ENCODE peak calls at places on chromosomes 1 and 21, in nine cellular contexts. G is pancreas; A is stomach; S is body of pancreas; E is ovary; R is fibroblast of mammary gland; J is CD8-positive, alpha-beta T cell; F is GM12864; U is lower lobe of right lung. H is an unnamed sample.

GRCh38 chr1:230037261-230037660 is 29.8 kb upstream of the GALNT2 start:
- DNase-seq in G (no peak), E (no peak), A (no peak), R (no peak), S (no peak), F (peak; percentile 29), U (no peak), J (no peak), H (no peak)

GRCh38 chr21:37071561-37072238 is 1.2 kb downstream of the PIGP start:
- DNase-seq in U (peak; percentile 73), A (peak; percentile 37), F (no peak), S (peak; percentile 74), E (peak; percentile 69), J (no peak), R (peak; percentile 92), G (no peak), H (peak; percentile 65)

GRCh38 chr1:31756578-31756977 is 7.6 kb downstream of the ADGRB2 start:
- DNase-seq in U (no peak), J (no peak), E (no peak), S (no peak), A (no peak), F (no peak), G (no peak), R (no peak), H (no peak)

GRCh38 chr1:206517784-206518183 is 10.5 kb downstream of the RASSF5 start:
- DNase-seq in G (peak; percentile 26), A (no peak), U (no peak), F (no peak), R (no peak), S (no peak), E (no peak), J (no peak), H (no peak)

GRCh38 chr1:93715529-93716126 is 34.0 kb upstream of the BCAR3 start:
- DNase-seq in S (no peak), G (no peak), A (no peak), U (no peak), J (no peak), E (no peak), R (no peak), F (no peak), H (no peak)

GRCh38 chr1:199821029-199821779 is 206.3 kb upstream of the NR5A2 start:
- DNase-seq in A (no peak), R (no peak), F (no peak), J (no peak), E (no peak), S (no peak), U (no peak), G (no peak), H (peak; percentile 25)

GRCh38 chr1:218982482-218982881 is 191.2 kb upstream of the LYPLAL1 start:
- DNase-seq in E (no peak), G (no peak), R (no peak), F (no peak), S (no peak), A (no peak), U (peak; percentile 30), J (no peak), H (no peak)

GRCh38 chr1:44717196-44717595 is 13.8 kb downstream of the RNU5D-1 start:
- DNase-seq in U (no peak), J (no peak), G (no peak), A (no peak), E (no peak), S (no peak), F (no peak), R (no peak), H (no peak)

GRCh38 chr1:156766288-156767100 is 841 bp upstream of the PRCC start:
- DNase-seq in S (no peak), F (no peak), R (no peak), G (peak; percentile 5), E (no peak), U (peak; percentile 60), A (no peak), J (no peak), H (peak; percentile 24)

GRCh38 chr1:154431586-154432373 is 26.6 kb downstream of the IL6R start:
- DNase-seq in S (peak; percentile 43), E (no peak), G (no peak), F (no peak), A (no peak), J (no peak), R (peak; percentile 100), U (no peak), H (no peak)

GRCh38 chr21:46189213-46189958 is 5.1 kb upstream of the SPATC1L start:
- DNase-seq in R (peak; percentile 67), S (no peak), G (peak; percentile 49), U (no peak), F (no peak), E (no peak), J (no peak), A (no peak), H (peak; percentile 20)

GRCh38 chr1:108590436-108590835 is 30.5 kb downstream of the EEIG2 start:
- DNase-seq in R (peak; percentile 53), U (no peak), E (no peak), J (no peak), A (no peak), F (no peak), S (no peak), G (no peak), H (no peak)

GRCh38 chr1:89065077-89065868 is at the start of gene GBP1:
- DNase-seq in S (peak; percentile 22), F (no peak), U (no peak), R (peak; percentile 89), A (no peak), J (no peak), G (no peak), E (no peak), H (no peak)

GRCh38 chr1:193301746-193302145 is 115.3 kb upstream of the B3GALT2 start:
- DNase-seq in S (no peak), U (no peak), A (no peak), G (no peak), F (no peak), J (no peak), E (no peak), R (no peak), H (no peak)

GRCh38 chr1:47424336-47424982 is 8.4 kb downstream of the FOXE3 start:
- DNase-seq in R (peak; percentile 61), U (no peak), S (peak; percentile 31), F (no peak), E (no peak), J (no peak), G (no peak), A (no peak), H (peak; percentile 42)

GRCh38 chr1:84571150-84571535 is 3.1 kb downstream of the CTBS start:
- DNase-seq in J (no peak), U (no peak), E (no peak), G (no peak), R (peak; percentile 74), A (no peak), S (no peak), F (no peak), H (no peak)

GRCh38 chr1:156458181-156458503 is 42.4 kb downstream of the MEF2D start:
- DNase-seq in A (no peak), F (no peak), G (no peak), E (no peak), U (no peak), R (peak; percentile 85), S (no peak), J (no peak), H (no peak)

GRCh38 chr1:112507896-112508241 is 896 bp upstream of the WNT2B start:
- DNase-seq in F (no peak), G (no peak), A (no peak), U (no peak), S (no peak), J (no peak), E (peak; percentile 70), R (no peak), H (no peak)

GRCh38 chr1:206776239-206776638 is 3.9 kb upstream of the IL10 start:
- DNase-seq in S (no peak), J (no peak), F (no peak), U (no peak), E (no peak), R (no peak), G (no peak), A (no peak), H (no peak)

GRCh38 chr1:234602334-234603220 is 7.4 kb downstream of the IRF2BP2 start:
- DNase-seq in S (peak; percentile 85), E (no peak), R (peak; percentile 98), A (peak; percentile 43), J (no peak), F (no peak), U (no peak), G (no peak), H (peak; percentile 69)

GRCh38 chr1:213987876-213988638 is at the start of gene PROX1:
- DNase-seq in J (no peak), S (peak; percentile 93), A (peak; percentile 77), U (peak; percentile 66), F (peak; percentile 13), E (peak; percentile 89), R (peak; percentile 85), G (peak; percentile 85), H (peak; percentile 89)

GRCh38 chr1:23098463-23099170 is 70.0 kb downstream of the LUZP1 start:
- DNase-seq in R (peak; percentile 81), G (no peak), F (peak; percentile 27), E (peak; percentile 56), J (peak; percentile 50), A (peak; percentile 66), S (peak; percentile 67), U (no peak), H (peak; percentile 72)

DNA sequence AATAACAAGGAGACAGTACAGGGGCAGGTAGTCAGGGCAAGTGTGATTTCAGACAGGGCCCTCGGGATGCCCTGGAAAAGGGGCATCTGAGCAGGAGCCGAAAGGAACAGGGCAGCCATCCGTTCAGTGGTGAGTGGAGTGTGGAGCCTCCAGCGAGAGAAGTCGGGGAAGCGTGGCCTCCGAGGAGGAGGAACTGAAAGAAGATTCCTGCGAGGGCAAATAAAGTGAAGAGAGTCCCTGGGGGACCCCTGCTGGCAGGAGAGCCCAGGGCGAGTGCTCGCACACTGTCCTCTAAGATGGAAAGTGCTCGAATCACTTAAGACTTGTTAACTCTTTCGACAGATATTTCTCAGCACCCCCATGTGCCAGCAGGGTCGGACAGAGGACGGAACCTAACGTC is 3.5 kb upstream of the UTS2 start:
- DNase-seq in J (no peak), A (no peak), R (peak; percentile 12), U (no peak), S (peak; percentile 3), E (no peak), G (no peak), F (no peak), H (peak; percentile 22)
- TF ChIP-seq CTCF in J (no peak), A (no peak), R (peak; percentile 15), U (peak; percentile 11), S (no peak), E (no peak), G (no peak), F (no peak), H (no peak)

GRCh38 chr21:28742527-28742926 is 250.2 kb downstream of the LTN1 start:
- DNase-seq in J (no peak), R (peak; percentile 74), G (no peak), U (no peak), S (no peak), A (no peak), E (no peak), F (no peak), H (no peak)
- TF ChIP-seq CTCF in J (no peak), R (peak; percentile 45), G (no peak), U (no peak), S (no peak), A (no peak), E (no peak), F (no peak), H (no peak)

GRCh38 chr21:43684424-43684823 is 25.1 kb downstream of the RRP1B start:
- DNase-seq in A (no peak), G (no peak), J (no peak), U (no peak), E (no peak), R (no peak), F (no peak), S (no peak), H (no peak)
- TF ChIP-seq CTCF in A (no peak), G (no peak), J (no peak), U (no peak), E (no peak), R (no peak), F (no peak), S (no peak), H (no peak)

GRCh38 chr1:27891196-27891889 is 19.0 kb downstream of the THEMIS2 start:
- DNase-seq in E (no peak), G (no peak), R (no peak), J (peak; percentile 31), A (no peak), U (no peak), S (peak; percentile 68), F (peak; percentile 85), H (no peak)
- TF ChIP-seq CTCF in E (no peak), G (no peak), R (no peak), J (no peak), A (no peak), U (peak; percentile 27), S (no peak), F (peak; percentile 47), H (no peak)

H was measured in colonic mucosa.